ENCODE peak calls at places on chromosomes 16 and 17, in nine cellular contexts. S is tibial artery, R is cardiac muscle cell, V is adipocyte, E is heart right ventricle, M is uterus, L is upper lobe of right lung, T is neural progenitor cell, D is spleen. P is an unnamed sample. For H3K9me3, the result is how much of the 10 kb centered on the place peaks cover.

GRCh38 chr17:1746975-1747543 is 4.4 kb downstream of the SERPINF2 start:
- DNase-seq in D (no peak), E (no peak), T (no peak), L (peak), S (no peak), M (peak), V (no peak), R (no peak), P (no peak)

GRCh38 chr17:7855643-7856080 is 796 bp downstream of the TMEM88 start:
- DNase-seq in V (no peak), T (no peak), D (no peak), L (no peak), S (peak), M (peak), R (no peak), E (peak), P (no peak)

GRCh38 chr17:42686520-42687137 is 4.3 kb downstream of the CNTNAP1 start:
- DNase-seq in V (no peak), T (no peak), R (no peak), E (no peak), S (no peak), M (no peak), D (no peak), L (no peak), P (no peak)

GRCh38 chr16:75254359-75254837 is 3.0 kb upstream of the BCAR1 start:
- DNase-seq in V (peak), E (peak), L (peak), R (no peak), D (peak), M (peak), T (no peak), S (peak), P (no peak)

GRCh38 chr17:8662076-8662831 is 31.7 kb upstream of the MYH10 start:
- DNase-seq in R (no peak), L (no peak), T (no peak), S (no peak), M (no peak), V (no peak), D (no peak), E (no peak), P (no peak)

GRCh38 chr17:54899721-54900456 is 763 bp upstream of the TOM1L1 start:
- DNase-seq in D (no peak), V (no peak), S (no peak), E (no peak), M (no peak), T (peak), R (peak), L (no peak), P (no peak)

GRCh38 chr16:19085679-19086200 is 18.3 kb downstream of the COQ7 start:
- DNase-seq in T (no peak), V (no peak), R (peak), D (no peak), E (no peak), S (no peak), M (no peak), L (no peak), P (no peak)

GRCh38 chr17:65677932-65678331 is 116.5 kb upstream of the AXIN2 start:
- DNase-seq in T (no peak), S (no peak), L (no peak), M (no peak), V (peak), D (no peak), E (no peak), R (no peak), P (no peak)

GRCh38 chr17:57832299-57832698 is 17.5 kb downstream of the MRPS23 start:
- DNase-seq in R (no peak), V (no peak), L (no peak), T (no peak), M (no peak), E (no peak), D (no peak), S (no peak), P (no peak)

GRCh38 chr17:57833597-57833939 is 16.3 kb downstream of the MRPS23 start:
- DNase-seq in D (no peak), S (no peak), R (no peak), L (no peak), T (no peak), E (no peak), M (no peak), V (no peak), P (no peak)

GRCh38 chr17:57830880-57831279 is 19.0 kb downstream of the MRPS23 start:
- DNase-seq in L (no peak), V (no peak), T (no peak), E (no peak), M (no peak), S (no peak), R (no peak), D (no peak), P (no peak)

GRCh38 chr17:57834146-57834741 is 15.6 kb downstream of the MRPS23 start:
- DNase-seq in S (peak), R (no peak), V (no peak), D (no peak), M (no peak), T (peak), L (no peak), E (peak), P (no peak)

GRCh38 chr17:57832711-57833596 is 16.9 kb downstream of the MRPS23 start:
- DNase-seq in L (peak), V (peak), D (peak), M (peak), T (peak), E (peak), R (peak), S (peak), P (peak)
- H3K4me3 ChIP-seq in L (peak), V (peak), D (peak), M (peak), T (peak), E (peak), R (peak), S (peak), P (peak)

DNA sequence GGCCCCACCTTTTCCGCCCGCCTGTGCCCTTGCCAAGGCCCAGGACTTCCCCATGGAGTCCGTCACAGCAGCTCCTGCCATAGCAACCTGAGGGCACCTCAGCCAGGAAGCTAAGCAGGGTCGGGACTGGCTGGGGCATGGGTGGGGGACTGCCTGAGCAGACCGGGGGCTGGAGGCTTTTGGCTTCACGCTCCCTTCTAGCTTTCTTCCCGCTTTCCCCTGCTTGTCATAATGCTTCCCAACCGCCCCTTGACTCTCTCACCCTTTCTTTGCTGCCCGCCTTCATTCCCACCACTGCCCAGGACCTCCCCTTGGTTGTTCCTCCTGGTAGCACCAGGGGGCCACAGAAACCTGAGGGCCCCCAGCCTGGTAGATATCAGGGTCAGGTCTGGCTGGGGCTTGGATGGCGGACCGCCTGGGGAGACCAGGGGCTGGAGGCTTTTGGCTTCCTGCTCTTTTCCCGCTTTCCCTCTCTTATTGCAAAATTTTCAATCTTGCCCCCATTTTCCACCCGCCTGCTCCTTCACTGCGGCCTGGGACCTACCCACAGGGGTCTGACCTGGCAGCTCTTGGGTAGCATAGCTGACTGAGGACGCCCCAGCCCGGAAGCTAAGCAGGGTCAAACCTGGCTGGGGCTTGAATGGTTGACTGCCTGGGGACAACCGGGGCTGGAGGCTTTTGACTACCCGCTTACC is 2287.7 kb downstream of the TP53TG3F start:
- DNase-seq in D (no peak), R (no peak), S (no peak), L (no peak), E (no peak), M (no peak), V (no peak), T (no peak), P (no peak)
- H3K9me3 ChIP-seq in D (under half), R (under half), S (under half), L (under half), E (under half), M (under half), V (under half), T (under half), P (under half)

DNA sequence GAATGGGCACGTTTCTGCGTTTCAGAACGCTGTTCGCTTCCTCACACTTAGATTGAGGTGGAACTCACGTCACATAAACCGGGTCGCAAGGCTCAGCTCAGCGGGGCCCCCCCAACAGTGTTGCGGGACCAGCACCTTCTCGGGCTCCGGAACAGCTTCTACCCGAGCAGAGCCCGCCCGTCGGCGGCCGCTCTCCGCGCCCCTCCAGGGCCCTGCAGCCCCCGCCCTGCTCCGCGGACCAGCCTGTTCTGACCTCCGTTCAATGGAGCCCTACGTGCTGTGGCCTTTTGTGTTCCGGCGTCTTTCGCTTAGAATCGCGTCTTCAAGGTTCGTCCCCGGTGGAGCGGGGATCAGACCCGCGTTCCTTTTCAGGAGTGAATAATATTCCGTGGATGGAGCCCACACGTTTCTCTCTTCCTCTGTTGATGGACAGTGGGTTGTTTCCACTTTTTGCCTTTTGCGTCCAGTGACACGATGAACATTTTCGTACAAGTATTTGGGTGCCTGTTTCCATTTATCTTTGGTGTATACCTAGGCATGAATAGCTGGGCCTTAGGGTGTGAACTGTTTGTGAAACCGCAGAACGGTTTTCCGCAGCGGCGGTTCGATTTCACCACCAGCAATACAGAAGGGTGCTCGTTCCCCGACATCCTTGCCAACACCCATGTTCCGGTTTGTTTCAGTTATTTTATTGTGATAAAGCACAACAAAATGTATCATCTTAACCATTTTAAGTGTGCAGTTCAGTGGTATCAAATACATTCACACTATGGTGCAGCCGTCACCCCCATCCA is 2.3 kb upstream of the SLC22A31 start:
- DNase-seq in V (no peak), M (no peak), D (peak), S (no peak), R (no peak), T (peak), L (no peak), E (no peak), P (no peak)
- H3K4me3 ChIP-seq in V (no peak), M (no peak), D (no peak), S (no peak), R (peak), T (peak), L (peak), E (no peak), P (peak)

DNA sequence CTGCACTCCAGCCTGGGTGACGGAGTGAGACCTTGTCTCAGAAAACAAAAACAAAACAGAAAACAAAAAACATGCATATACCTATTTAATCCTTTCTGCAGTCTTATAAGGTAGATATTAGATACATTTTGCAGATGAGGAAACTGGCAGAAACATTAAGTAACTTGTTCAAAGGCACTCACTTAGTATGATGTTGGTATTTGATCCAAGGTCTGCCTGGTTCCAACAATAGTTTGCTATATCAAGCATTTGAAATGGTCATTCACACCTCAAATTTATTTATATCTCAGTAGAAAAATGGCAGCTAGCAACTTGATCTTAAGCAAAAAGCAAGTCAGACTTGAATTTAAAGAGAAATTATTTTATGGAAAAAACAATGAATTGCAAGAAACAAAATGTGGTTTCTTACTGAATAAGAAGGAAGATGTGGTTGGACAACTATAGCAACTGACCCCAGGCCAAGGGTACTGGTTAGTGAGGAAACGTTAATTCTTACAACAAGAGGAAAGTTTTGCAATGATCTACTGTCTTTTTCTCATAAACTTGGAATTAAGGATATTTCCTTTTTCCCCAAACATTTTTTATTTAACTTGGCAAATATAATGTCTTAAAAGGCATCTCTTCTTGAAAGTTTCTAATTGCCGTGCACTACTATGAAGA is 19.7 kb downstream of the DHRS7B start:
- DNase-seq in S (no peak), T (no peak), L (no peak), M (no peak), R (no peak), D (no peak), E (no peak), V (no peak), P (no peak)
- H3K9me3 ChIP-seq in S (under half), T (under half), L (under half), M (under half), R (under half), D (under half), E (under half), V (under half), P (under half)

GRCh38 chr17:2749784-2750181 is 331 bp upstream of the CCDC92B start:
- DNase-seq in M (peak), L (peak), T (peak), E (peak), D (peak), V (peak), R (peak), S (peak), P (peak)
- H3K4me3 ChIP-seq in M (no peak), L (no peak), T (peak), E (peak), D (no peak), V (no peak), R (peak), S (peak), P (no peak)

GRCh38 chr16:68575082-68575481 is 36.0 kb downstream of the ZFP90 start:
- DNase-seq in D (no peak), V (no peak), L (no peak), E (no peak), R (no peak), S (no peak), M (no peak), T (no peak), P (no peak)

GRCh38 chr16:68577352-68577853 is 38.3 kb downstream of the ZFP90 start:
- DNase-seq in T (no peak), E (no peak), R (no peak), D (no peak), M (no peak), S (no peak), V (no peak), L (no peak), P (no peak)

GRCh38 chr16:68574479-68574878 is 35.4 kb downstream of the ZFP90 start:
- DNase-seq in M (no peak), R (no peak), V (no peak), S (no peak), L (no peak), D (no peak), E (no peak), T (no peak), P (no peak)
- H3K9me3 ChIP-seq in M (under half), R (under half), V (half or more), S (under half), L (half or more), D (under half), E (under half), T (under half), P (under half)

GRCh38 chr16:11078812-11079459 is 134.6 kb downstream of the CLEC16A start:
- DNase-seq in V (peak), E (no peak), R (no peak), T (no peak), M (peak), S (peak), D (no peak), L (no peak), P (no peak)

GRCh38 chr16:11082108-11082859 is 137.9 kb downstream of the CLEC16A start:
- DNase-seq in R (no peak), D (no peak), V (no peak), M (no peak), S (no peak), T (no peak), L (no peak), E (no peak), P (no peak)

GRCh38 chr16:11080327-11080967 is 136.1 kb downstream of the CLEC16A start:
- DNase-seq in M (no peak), E (no peak), R (no peak), V (no peak), L (no peak), D (no peak), S (no peak), T (no peak), P (no peak)

GRCh38 chr16:11080999-11081630 is 136.8 kb downstream of the CLEC16A start:
- DNase-seq in M (no peak), L (no peak), T (no peak), D (no peak), R (no peak), E (no peak), V (no peak), S (peak), P (no peak)

GRCh38 chr16:11079657-11080187 is 135.4 kb downstream of the CLEC16A start:
- DNase-seq in T (no peak), V (peak), L (no peak), E (no peak), D (no peak), R (no peak), M (no peak), S (peak), P (no peak)
- H3K4me3 ChIP-seq in T (no peak), V (peak), L (no peak), E (no peak), D (no peak), R (no peak), M (no peak), S (no peak), P (no peak)

DNA sequence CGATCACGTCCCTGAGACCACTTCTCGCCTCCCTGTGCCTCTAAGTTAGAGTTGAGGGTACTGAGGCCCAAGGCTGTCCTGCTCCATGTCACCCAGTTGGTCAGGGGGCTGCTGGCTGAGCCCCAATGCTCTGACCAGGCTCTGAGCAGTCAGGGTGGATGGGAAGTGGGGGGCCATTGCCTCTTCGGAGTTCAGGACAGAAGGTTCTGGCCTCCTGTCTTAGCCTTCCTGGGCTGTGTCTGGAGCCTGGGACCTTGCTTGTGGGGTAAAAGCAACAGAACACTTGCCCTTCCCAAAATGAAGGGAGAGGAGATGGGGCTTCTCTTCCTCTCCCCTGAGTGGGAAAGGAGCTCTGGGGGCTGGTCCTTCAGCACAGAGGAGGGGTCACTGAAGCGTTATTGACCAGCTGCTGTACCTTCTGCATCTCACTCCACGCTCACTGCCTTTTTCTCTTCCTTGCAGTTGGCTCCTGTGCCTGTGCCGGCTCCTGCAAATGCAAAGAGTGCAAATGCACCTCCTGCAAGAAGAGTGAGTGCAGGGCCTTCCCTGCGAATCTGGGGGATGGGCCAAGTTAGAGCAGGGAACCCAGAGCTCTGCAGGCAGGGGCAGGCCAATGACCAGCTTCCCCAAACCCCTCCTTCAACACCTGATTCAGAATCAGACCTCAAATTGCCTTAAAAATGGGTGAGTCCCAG is 580 bp downstream of the MT1X start:
- DNase-seq in D (no peak), T (no peak), R (no peak), S (no peak), M (peak), L (no peak), V (no peak), E (no peak), P (peak)
- H3K9me3 ChIP-seq in D (under half), T (under half), R (under half), S (under half), M (under half), L (under half), V (under half), E (under half), P (under half)